ENCODE peak calls at places on chromosomes 2 and 18, in ten cellular contexts. J, E, Z, Y, H, K, A, U, O and W are unnamed samples.

GRCh38 chr2:232325324-232326273 is 53.0 kb upstream of the ALPP start:
- DNase-seq in O (peak; percentile 60), H (peak; percentile 34), K (no peak), E (peak; percentile 67), Y (peak; percentile 59), U (peak; percentile 71), Z (peak; percentile 7), A (no peak), J (no peak), W (peak; percentile 80)

GRCh38 chr18:12860530-12860929 is 23.5 kb downstream of the PTPN2 start:
- DNase-seq in A (no peak), K (no peak), Y (no peak), U (no peak), O (no peak), J (no peak), E (no peak), Z (no peak), H (no peak), W (no peak)

GRCh38 chr2:71282493-71282892 is 49.1 kb upstream of the ZNF638 start:
- DNase-seq in U (no peak), A (no peak), K (no peak), Y (no peak), O (peak; percentile 54), H (peak; percentile 15), Z (no peak), J (no peak), E (no peak), W (no peak)

GRCh38 chr18:77765468-77765867 is 515.8 kb downstream of the GALR1 start:
- DNase-seq in O (peak; percentile 63), Z (no peak), K (no peak), J (peak; percentile 72), E (no peak), A (no peak), Y (no peak), U (peak; percentile 34), H (peak; percentile 7), W (no peak)

GRCh38 chr2:88857951-88858406 is 166.5 kb downstream of the RPIA start:
- DNase-seq in Y (no peak), A (no peak), E (no peak), K (no peak), O (peak; percentile 6), U (no peak), Z (no peak), J (no peak), H (peak; percentile 53), W (no peak)

GRCh38 chr2:147739531-147739930 is 105.3 kb upstream of the ACVR2A start:
- DNase-seq in Z (no peak), H (no peak), Y (no peak), E (no peak), A (no peak), U (no peak), K (no peak), O (no peak), J (no peak), W (no peak)

GRCh38 chr2:199273043-199273647 is 184.6 kb downstream of the SATB2 start:
- DNase-seq in A (no peak), U (no peak), O (no peak), H (no peak), E (no peak), K (no peak), J (no peak), Z (no peak), Y (no peak), W (no peak)

GRCh38 chr18:31497711-31498449 is at the start of gene DSG2:
- DNase-seq in A (no peak), J (no peak), K (no peak), Z (no peak), U (peak; percentile 72), E (peak; percentile 67), H (peak; percentile 88), O (peak; percentile 78), Y (peak; percentile 76), W (no peak)

GRCh38 chr2:147683380-147683779 is 161.4 kb upstream of the ACVR2A start:
- DNase-seq in A (no peak), Z (no peak), J (peak; percentile 45), Y (no peak), E (no peak), H (no peak), K (no peak), U (no peak), O (no peak), W (no peak)

GRCh38 chr2:46815121-46815802 is 100.3 kb downstream of the MCFD2 start:
- DNase-seq in H (no peak), U (no peak), J (peak; percentile 34), O (no peak), Y (no peak), Z (no peak), K (no peak), E (no peak), A (peak; percentile 67), W (no peak)

DNA sequence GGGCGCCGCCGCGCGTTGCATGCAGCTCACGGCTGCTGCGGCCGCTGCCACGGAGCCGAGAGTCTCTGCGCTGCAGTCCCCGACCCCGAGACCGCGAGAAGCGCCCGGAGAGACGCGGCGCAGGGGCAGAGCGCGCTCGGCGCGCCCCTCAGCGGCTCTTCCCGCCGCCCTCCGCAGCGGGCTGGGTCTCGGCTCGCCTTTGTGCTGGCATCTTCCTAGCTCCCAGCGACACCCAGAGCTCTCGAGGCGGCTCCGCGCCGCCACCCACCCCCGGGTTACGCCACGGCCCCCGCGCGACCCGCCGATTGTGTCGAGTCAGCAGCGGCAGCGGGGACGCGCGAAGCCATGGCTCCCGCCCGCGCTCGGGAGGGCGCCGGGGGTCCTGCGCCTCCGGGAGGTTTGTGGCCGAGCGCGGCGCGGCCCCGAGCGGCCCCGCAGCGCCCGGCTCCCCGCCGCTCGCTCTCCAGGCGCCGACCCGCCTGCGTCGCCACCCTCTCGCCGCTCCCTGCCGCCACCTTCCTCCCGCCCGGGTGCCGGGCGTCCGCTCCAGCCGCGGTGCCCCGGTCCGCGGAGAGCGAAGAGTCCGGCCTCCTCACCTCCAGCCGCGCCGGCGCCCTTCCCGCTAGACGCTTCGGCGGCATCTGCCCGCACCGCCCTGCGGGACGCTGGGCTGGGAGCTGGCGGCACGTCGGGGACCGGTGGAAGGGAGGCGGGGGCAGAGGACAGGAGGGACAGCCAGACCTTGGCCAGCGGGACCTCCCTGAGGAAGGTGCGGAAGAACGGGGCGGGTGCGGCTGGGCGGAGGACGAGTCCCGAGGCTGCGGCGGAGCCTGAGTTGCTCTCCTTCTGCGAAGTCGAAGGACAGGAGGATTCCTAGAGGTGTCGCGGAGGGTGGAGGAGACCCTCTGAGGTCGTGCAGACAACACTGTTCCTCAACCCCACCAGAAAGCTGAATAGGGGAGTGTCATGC is 46.3 kb upstream of the CCDC150 start:
- DNase-seq in J (no peak), H (peak; percentile 3), Z (no peak), O (peak; percentile 86), U (peak; percentile 90), K (no peak), E (no peak), Y (peak; percentile 40), A (no peak), W (peak; percentile 67)
- TF ChIP-seq CTCF in J (no peak), H (no peak), Z (no peak), O (no peak), U (no peak), K (no peak), E (no peak), Y (peak; percentile 1), A (no peak), W (peak; percentile 19)

GRCh38 chr2:200871151-200871550 is 6.7 kb upstream of the CLK1 start:
- DNase-seq in K (no peak), O (no peak), J (no peak), H (no peak), U (no peak), A (no peak), Z (no peak), Y (no peak), E (no peak), W (no peak)
- H3K27ac ChIP-seq in K (no peak overlapping the region), O (no peak overlapping the region), J (no peak overlapping the region), H (no peak overlapping the region), U (no peak overlapping the region), A (no peak overlapping the region), Z (no peak overlapping the region), Y (no peak overlapping the region), E (no peak overlapping the region), W (no peak overlapping the region)

GRCh38 chr2:28958689-28959088 is 22.4 kb upstream of the TOGARAM2 start:
- DNase-seq in O (peak; percentile 87), H (peak; percentile 64), E (peak; percentile 81), A (no peak), Y (peak; percentile 58), Z (peak; percentile 50), U (peak; percentile 87), K (peak; percentile 25), J (no peak), W (peak; percentile 82)

GRCh38 chr2:28952806-28953190 is 28.3 kb upstream of the TOGARAM2 start:
- DNase-seq in E (no peak), Y (no peak), H (no peak), J (no peak), O (no peak), Z (no peak), K (no peak), U (peak; percentile 51), A (no peak), W (no peak)

GRCh38 chr2:28955492-28955891 is 25.6 kb upstream of the TOGARAM2 start:
- DNase-seq in H (no peak), Z (no peak), Y (no peak), A (no peak), J (no peak), E (no peak), U (no peak), K (no peak), O (no peak), W (no peak)

GRCh38 chr2:28956890-28957289 is 24.2 kb upstream of the TOGARAM2 start:
- DNase-seq in K (no peak), H (no peak), O (no peak), J (no peak), Y (no peak), U (no peak), A (no peak), E (no peak), Z (no peak), W (no peak)

GRCh38 chr2:28956415-28956826 is 24.7 kb upstream of the TOGARAM2 start:
- DNase-seq in K (no peak), O (peak; percentile 57), E (no peak), U (peak; percentile 61), Y (no peak), A (no peak), H (peak; percentile 25), J (no peak), Z (no peak), W (peak; percentile 38)
- H3K4me3 ChIP-seq in K (no peak overlapping the region), O (no peak overlapping the region), E (no peak overlapping the region), U (peak overlapping the region; percentile 34), Y (peak overlapping the region; percentile 42), A (no peak overlapping the region), H (no peak overlapping the region), J (no peak overlapping the region), Z (peak overlapping the region; percentile 18), W (peak overlapping the region; percentile 30)

DNA sequence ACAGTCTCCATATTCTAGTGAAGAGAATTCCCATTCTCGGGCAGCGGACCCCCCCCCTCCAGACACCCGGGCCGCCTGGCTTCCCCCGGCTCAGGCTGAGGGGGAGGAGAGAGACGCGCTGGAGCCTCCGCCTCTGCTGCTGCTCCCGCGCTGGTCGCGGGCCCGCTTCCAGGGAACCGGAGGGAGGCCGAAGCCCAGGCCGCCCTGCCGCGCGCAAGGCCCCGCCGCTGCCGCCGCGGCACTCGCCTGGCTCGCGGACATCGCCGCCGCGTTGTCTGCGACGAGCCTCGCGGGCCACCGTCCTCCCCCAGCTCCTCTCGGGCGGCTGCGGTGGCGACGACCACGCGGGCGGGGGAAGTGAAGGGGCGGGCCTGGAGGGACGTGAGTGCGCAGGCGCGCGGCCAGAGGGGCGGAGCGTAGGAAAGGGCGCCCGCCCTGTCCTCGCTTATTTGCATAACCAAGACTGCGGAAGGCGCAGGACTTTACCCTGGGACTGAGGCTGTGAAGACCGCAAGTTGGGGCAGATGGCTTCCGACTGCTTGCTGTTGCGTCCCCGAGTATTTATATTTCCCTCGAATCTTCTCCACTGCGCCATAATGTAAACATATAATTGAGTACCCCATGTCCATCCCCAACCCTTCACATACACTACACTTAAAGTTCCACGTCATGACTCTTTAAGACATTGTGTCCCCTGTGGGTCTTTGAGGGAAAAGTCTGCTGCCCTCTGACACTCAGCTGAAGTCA is at the start of gene ARL5A:
- DNase-seq in A (no peak), O (peak; percentile 97), E (peak; percentile 98), Z (peak; percentile 89), H (peak; percentile 95), U (peak; percentile 98), K (peak; percentile 92), Y (peak; percentile 95), J (peak; percentile 98), W (peak; percentile 88)
- TF ChIP-seq CTCF in A (no peak), O (no peak), E (no peak), Z (no peak), H (peak; percentile 7), U (no peak), K (no peak), Y (no peak), J (peak; percentile 18), W (no peak)